ENCODE peak calls at places on chromosomes 1 and 21, in six cellular contexts. A, U, S, O, Y and G are unnamed samples.

GRCh38 chr1:29655145-29655544 is 418.8 kb downstream of the PTPRU start:
- DNase-seq in U (no peak), O (no peak), A (no peak), S (no peak), Y (no peak), G (no peak)

GRCh38 chr1:221562542-221563475 is 179.1 kb downstream of the DUSP10 start:
- DNase-seq in Y (no peak), A (no peak), S (no peak), O (no peak), U (no peak), G (no peak)

GRCh38 chr1:211345719-211346118 is 19.1 kb downstream of the TRAF5 start:
- DNase-seq in S (peak; percentile 66), O (peak; percentile 80), Y (no peak), A (no peak), U (no peak), G (no peak)

GRCh38 chr21:45322960-45323461 is 35.3 kb upstream of the POFUT2 start:
- DNase-seq in O (no peak), Y (no peak), A (no peak), U (peak; percentile 72), S (peak; percentile 15), G (no peak)

GRCh38 chr1:54171636-54172035 is 18.8 kb upstream of the CDCP2 start:
- DNase-seq in A (no peak), O (no peak), S (no peak), Y (no peak), U (no peak), G (no peak)

GRCh38 chr1:242139437-242139836 is 140.5 kb upstream of the MAP1LC3C start:
- DNase-seq in A (no peak), Y (no peak), O (no peak), U (no peak), S (no peak), G (peak; percentile 2)

GRCh38 chr1:14476170-14476955 is 122.1 kb upstream of the KAZN start:
- DNase-seq in A (no peak), Y (peak; percentile 55), O (no peak), U (peak; percentile 61), S (no peak), G (no peak)

GRCh38 chr1:16915627-16915973 is 6.1 kb upstream of the CROCC start:
- DNase-seq in S (no peak), Y (no peak), A (no peak), O (peak; percentile 65), U (peak; percentile 50), G (peak; percentile 36)

GRCh38 chr1:179175011-179175934 is 54.2 kb downstream of the ABL2 start:
- DNase-seq in S (no peak), O (no peak), Y (peak; percentile 9), A (no peak), U (peak; percentile 81), G (no peak)

GRCh38 chr1:158471920-158472319 is at the start of gene OR10R2:
- DNase-seq in S (no peak), Y (no peak), O (no peak), A (no peak), U (no peak), G (no peak)

GRCh38 chr1:20008391-20008841 is 29.0 kb upstream of the PLA2G2A start:
- DNase-seq in Y (no peak), S (no peak), A (peak; percentile 60), O (no peak), U (peak; percentile 59), G (no peak)

GRCh38 chr1:2847086-2847850 is 45.8 kb upstream of the TTC34 start:
- DNase-seq in U (no peak), O (no peak), S (no peak), A (no peak), Y (no peak), G (no peak)

GRCh38 chr1:230825061-230825803 is 43.1 kb downstream of the C1orf198 start:
- DNase-seq in A (peak; percentile 73), O (no peak), U (peak; percentile 86), Y (peak; percentile 88), S (no peak), G (no peak)

GRCh38 chr1:153540394-153541361 is at the start of gene S100A5:
- DNase-seq in S (peak; percentile 1), Y (peak; percentile 96), A (no peak), U (peak; percentile 71), O (no peak), G (no peak)

GRCh38 chr1:3020263-3020909 is 881 bp upstream of the ACTRT2 start:
- DNase-seq in S (no peak), A (no peak), Y (no peak), U (no peak), O (no peak), G (no peak)

GRCh38 chr1:21672478-21673276 is 3.5 kb upstream of the RAP1GAP start:
- DNase-seq in Y (no peak), A (no peak), S (no peak), U (peak; percentile 89), O (no peak), G (no peak)

GRCh38 chr1:239587066-239587465 is 200.7 kb downstream of the CHRM3 start:
- DNase-seq in S (no peak), U (no peak), Y (no peak), A (no peak), O (peak; percentile 11), G (no peak)

GRCh38 chr1:167871331-167871730 is 42.6 kb downstream of the ADCY10 start:
- DNase-seq in A (no peak), O (no peak), Y (no peak), S (no peak), U (peak; percentile 41), G (no peak)

GRCh38 chr1:95232646-95233320 is 1.2 kb upstream of the RWDD3 start:
- DNase-seq in O (no peak), A (no peak), S (no peak), Y (peak; percentile 17), U (peak; percentile 32), G (no peak)

DNA sequence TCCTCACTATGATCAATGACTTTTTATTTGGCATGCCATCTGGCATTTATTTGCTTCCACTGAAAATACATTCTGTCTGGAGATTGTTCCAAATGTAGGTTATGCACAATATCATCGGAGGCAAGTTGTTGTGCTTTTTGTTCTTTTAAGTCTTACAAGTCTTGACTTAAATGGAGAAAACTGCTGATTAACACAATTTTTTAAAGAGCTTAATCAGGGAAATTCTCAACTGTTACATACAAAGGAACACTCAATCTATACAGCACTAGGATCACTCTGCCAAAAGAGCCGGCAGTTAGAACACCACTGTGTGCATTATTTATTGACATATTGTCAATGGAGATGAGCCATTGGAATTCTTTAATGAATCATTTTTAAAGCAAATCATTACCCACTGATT is 19.2 kb downstream of the CYYR1 start:
- DNase-seq in S (no peak), O (no peak), U (no peak), A (no peak), Y (no peak), G (no peak)
- TF ChIP-seq EZH2phosphoT487 in S (no peak), O (no peak), U (no peak), A (no peak), Y (no peak), G (no peak)

DNA sequence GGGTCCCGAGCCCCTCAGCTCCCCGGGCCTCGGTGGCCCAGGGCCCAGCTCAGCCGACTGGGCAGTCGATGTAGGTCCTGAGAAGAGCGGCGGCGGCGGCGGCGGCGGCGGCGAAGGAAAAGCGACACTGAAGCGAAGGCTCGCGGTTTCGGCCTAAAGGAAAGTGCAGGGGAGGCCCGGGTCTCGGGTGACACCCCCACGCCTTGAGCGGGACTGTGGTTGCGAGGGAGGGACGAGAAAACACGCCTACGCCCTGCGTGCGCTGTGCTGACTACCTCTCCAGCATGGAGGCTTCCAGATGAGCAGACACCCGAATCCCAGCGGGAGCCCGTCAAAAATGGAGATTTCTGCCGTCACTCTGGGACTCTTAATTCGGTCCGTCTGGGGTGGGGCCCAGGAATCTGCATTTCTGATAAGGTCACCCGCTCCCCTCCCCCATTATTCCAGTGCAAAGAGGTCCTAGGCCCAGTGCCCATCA is 31.2 kb downstream of the DNTTIP2 start:
- DNase-seq in A (peak; percentile 77), Y (peak; percentile 66), U (peak; percentile 87), O (peak; percentile 88), S (peak; percentile 86), G (peak; percentile 68)
- TF ChIP-seq EZH2phosphoT487 in A (no peak), Y (no peak), U (no peak), O (no peak), S (no peak), G (no peak)

GRCh38 chr1:10941891-10942541 is 70.4 kb upstream of the TARDBP start:
- DNase-seq in A (peak; percentile 77), U (peak; percentile 60), Y (peak; percentile 59), S (peak; percentile 80), O (peak; percentile 83), G (peak; percentile 52)
- TF ChIP-seq EZH2phosphoT487 in A (no peak), U (no peak), Y (no peak), S (no peak), O (no peak), G (no peak)

GRCh38 chr1:85847356-85847755 is 139.1 kb upstream of the ZNHIT6 start:
- DNase-seq in A (no peak), U (no peak), S (no peak), Y (no peak), O (no peak), G (no peak)

GRCh38 chr1:85846706-85847105 is 138.5 kb upstream of the ZNHIT6 start:
- DNase-seq in S (no peak), O (no peak), Y (no peak), A (no peak), U (no peak), G (no peak)

GRCh38 chr1:85849660-85850059 is 141.4 kb upstream of the ZNHIT6 start:
- DNase-seq in S (no peak), Y (no peak), U (no peak), A (no peak), O (no peak), G (no peak)

DNA sequence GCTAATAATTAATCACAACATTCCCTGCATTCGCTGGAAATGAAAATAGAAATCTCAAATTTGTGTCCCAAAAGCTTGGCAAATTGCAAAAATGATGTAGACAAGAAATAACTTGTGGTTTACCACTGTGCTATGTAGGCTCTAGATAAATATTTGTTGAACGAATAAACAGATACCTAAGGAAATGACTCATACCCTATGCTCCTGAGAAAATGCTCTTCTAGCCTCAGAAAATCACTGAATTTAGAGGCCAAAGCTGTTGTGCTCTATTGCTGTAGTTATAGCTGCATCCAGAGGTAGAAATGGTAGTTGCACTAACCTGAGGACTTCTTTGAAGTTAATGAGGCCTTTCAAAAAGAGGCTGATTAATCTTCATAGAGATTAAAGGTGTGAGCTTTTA is 142.0 kb upstream of the ZNHIT6 start:
- DNase-seq in U (peak; percentile 94), O (peak; percentile 6), A (peak; percentile 12), S (no peak), Y (peak; percentile 96), G (no peak)
- TF ChIP-seq EZH2phosphoT487 in U (no peak), O (no peak), A (no peak), S (no peak), Y (no peak), G (no peak)